ENCODE peak calls at places on chromosomes 13 and 19, in five cellular contexts. M is GM12878, W is HepG2, X is WTC11, S is K562. D is an unnamed sample.

GRCh38 chr13:110929104-110929777 is 14.4 kb upstream of the ANKRD10 start:
- DNase-seq in M (no peak), W (no peak), X (no peak), S (no peak), D (no peak)

GRCh38 chr13:110346661-110347067 is 39.6 kb downstream of the COL4A2 start:
- DNase-seq in M (no peak), W (no peak), X (no peak), S (no peak), D (no peak)

GRCh38 chr13:51004111-51004865 is 94.7 kb downstream of the RNASEH2B start:
- DNase-seq in M (no peak), W (no peak), X (no peak), S (no peak), D (no peak)

GRCh38 chr19:17807731-17808316 is 12.9 kb downstream of the B3GNT3 start:
- DNase-seq in M (no peak), W (no peak), X (no peak), S (no peak), D (no peak)

GRCh38 chr19:4654437-4655361 is 15.4 kb downstream of the TNFAIP8L1 start:
- DNase-seq in M (no peak), W (peak), X (no peak), S (peak), D (no peak)

GRCh38 chr13:95784161-95784880 is 107.4 kb downstream of the DNAJC3 start:
- DNase-seq in M (no peak), W (peak), X (no peak), S (no peak), D (peak)

GRCh38 chr13:48304132-48304876 is 753 bp downstream of the RB1 start:
- DNase-seq in M (peak), W (peak), X (peak), S (no peak), D (peak)

GRCh38 chr13:59112375-59112774 is 1051.4 kb downstream of the DIAPH3 start:
- DNase-seq in M (no peak), W (no peak), X (no peak), S (no peak), D (no peak)

GRCh38 chr19:37932985-37933953 is 26.3 kb downstream of the SIPA1L3 start:
- DNase-seq in M (no peak), W (peak), X (peak), S (no peak), D (peak)

GRCh38 chr13:84645196-84646071 is 763.2 kb upstream of the SLITRK1 start:
- DNase-seq in M (no peak), W (no peak), X (no peak), S (no peak), D (no peak)

GRCh38 chr13:79973533-79973963 is 367.4 kb downstream of the SPRY2 start:
- DNase-seq in M (no peak), W (no peak), X (no peak), S (peak), D (no peak)

GRCh38 chr19:50490411-50490811 is 13.8 kb upstream of the GARIN5A start:
- DNase-seq in M (no peak), W (no peak), X (no peak), S (no peak), D (no peak)

GRCh38 chr19:50489461-50490011 is 12.9 kb upstream of the GARIN5A start:
- DNase-seq in M (no peak), W (no peak), X (no peak), S (no peak), D (no peak)

GRCh38 chr19:50492303-50493052 is 15.8 kb upstream of the GARIN5A start:
- DNase-seq in M (no peak), W (no peak), X (no peak), S (peak), D (peak)

GRCh38 chr19:50493171-50493570 is 16.5 kb upstream of the GARIN5A start:
- DNase-seq in M (no peak), W (no peak), X (no peak), S (no peak), D (no peak)

DNA sequence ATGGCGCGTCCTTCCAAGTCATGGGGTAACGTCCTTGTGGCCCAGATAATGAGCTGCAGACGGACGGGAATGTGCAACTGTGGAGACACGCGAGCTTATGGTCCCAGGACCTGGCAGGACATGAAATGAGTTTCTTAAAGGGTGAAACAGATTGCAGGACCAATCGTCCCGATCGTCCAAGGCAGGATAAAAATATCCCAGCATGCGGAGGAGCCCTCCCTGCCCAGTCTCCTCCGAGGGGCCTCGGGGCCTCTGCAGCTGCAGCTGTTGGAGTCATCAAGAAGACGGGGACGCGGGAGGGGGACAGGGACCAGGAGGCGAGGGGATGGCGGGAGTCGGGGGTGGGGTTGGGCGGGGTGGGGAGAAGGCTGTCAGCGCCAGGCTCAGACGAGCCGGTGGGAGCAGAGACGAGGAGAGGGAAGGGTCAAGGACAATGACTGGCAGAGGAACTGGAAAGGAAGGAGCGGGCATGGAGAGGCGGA is 14.4 kb upstream of the GARIN5A start:
- DNase-seq in M (no peak), W (no peak), X (no peak), S (no peak), D (no peak)
- TF ChIP-seq ESRRA in M (no peak), W (no peak), X (no peak), S (no peak), D (no peak)

DNA sequence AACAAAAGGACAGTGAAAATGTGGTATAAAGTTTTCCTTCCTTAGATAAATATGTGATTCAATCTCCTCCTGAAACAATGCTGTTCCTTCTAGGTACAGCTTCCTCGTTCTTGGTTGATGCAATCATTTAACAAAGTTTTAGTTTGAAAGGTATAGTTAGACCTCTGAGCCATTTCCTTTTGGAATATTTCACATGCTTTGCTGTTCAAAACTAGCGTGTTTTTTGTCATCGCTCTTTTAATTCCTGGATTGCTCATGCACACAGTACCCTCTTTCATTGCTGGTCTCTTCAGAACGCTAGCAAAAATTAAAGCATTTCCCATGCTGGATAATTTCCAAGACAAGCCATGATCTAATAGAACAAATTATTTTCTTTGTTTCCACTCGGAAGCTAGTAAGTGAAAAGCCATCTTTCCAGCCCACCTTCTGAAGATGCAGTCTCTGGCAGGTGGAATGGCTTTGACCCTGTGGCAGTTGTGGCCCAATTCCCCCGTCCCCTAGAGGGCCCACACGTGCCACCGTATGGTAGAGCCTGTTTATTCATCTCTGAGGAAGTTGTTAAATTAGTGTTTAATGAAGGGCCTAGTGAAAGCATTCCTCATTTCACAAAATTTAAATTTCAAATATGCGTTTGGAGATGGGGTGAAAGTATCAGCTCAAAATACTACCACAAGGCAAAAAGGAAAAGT is 1040.6 kb upstream of the SLC10A2 start:
- DNase-seq in M (no peak), W (no peak), X (peak), S (no peak), D (no peak)
- TF ChIP-seq ESRRA in M (no peak), W (no peak), X (no peak), S (no peak), D (no peak)

GRCh38 chr13:22931576-22931975 is 249.2 kb upstream of the SGCG start:
- DNase-seq in M (no peak), W (no peak), X (no peak), S (no peak), D (no peak)
- TF ChIP-seq ESRRA in M (no peak), W (no peak), X (no peak), S (no peak), D (no peak)

GRCh38 chr13:100694722-100695644 is 20.4 kb upstream of the TMTC4 start:
- DNase-seq in M (no peak), W (peak), X (peak), S (peak), D (peak)
- TF ChIP-seq ESRRA in M (no peak), W (no peak), X (no peak), S (peak), D (no peak)

GRCh38 chr13:25871389-25872125 is 180.3 kb downstream of the SHISA2 start:
- DNase-seq in M (no peak), W (no peak), X (no peak), S (no peak), D (no peak)
- TF ChIP-seq ESRRA in M (no peak), W (no peak), X (no peak), S (no peak), D (no peak)

DNA sequence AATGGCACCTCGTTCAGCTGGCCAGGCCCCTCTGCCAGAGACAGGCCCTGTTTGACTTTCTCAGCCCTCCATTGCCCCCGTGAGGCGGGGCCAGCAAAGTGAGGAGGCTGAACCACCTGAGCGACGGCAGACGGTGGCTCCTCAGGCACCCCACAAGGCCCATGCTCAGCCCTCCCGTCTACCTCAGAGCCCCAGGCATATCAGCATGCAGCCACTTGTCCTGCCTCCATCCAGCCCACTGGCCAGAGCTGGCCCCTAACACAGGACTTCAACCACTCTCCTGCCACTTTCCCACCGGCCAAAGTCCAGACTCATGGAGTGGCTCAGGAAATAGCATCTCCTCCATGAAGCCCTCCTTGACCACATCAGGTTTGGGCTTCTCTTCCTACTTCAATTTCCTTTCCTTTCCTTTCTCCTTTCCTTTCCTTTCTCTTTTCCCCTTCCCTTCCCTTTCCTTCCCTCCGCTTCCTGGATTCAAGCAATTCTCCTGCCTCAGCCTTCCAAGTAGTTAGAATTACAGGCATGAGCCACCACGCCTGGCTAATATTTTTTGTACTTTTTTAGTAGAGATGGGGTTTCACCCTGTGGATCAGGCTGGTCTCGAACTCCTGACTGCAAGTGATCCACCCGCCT is 9.3 kb downstream of the SLC7A10 start:
- DNase-seq in M (no peak), W (no peak), X (peak), S (no peak), D (no peak)
- TF ChIP-seq ESRRA in M (no peak), W (no peak), X (no peak), S (no peak), D (no peak)

GRCh38 chr19:34253711-34254551 is 423 bp upstream of the GARRE1 start:
- DNase-seq in M (no peak), W (peak), X (peak), S (no peak), D (no peak)
- TF ChIP-seq ESRRA in M (no peak), W (no peak), X (no peak), S (no peak), D (no peak)

GRCh38 chr19:50368649-50369570 is 3.5 kb upstream of the NAPSA start:
- DNase-seq in M (peak), W (peak), X (peak), S (peak), D (peak)
- TF ChIP-seq ESRRA in M (no peak), W (no peak), X (peak), S (peak), D (no peak)

GRCh38 chr13:106498158-106498557 is 37.3 kb downstream of the EFNB2 start:
- DNase-seq in M (no peak), W (no peak), X (no peak), S (no peak), D (no peak)

GRCh38 chr13:106498571-106498970 is 36.9 kb downstream of the EFNB2 start:
- DNase-seq in M (no peak), W (no peak), X (no peak), S (no peak), D (no peak)

GRCh38 chr13:106499113-106499512 is 36.3 kb downstream of the EFNB2 start:
- DNase-seq in M (no peak), W (no peak), X (no peak), S (no peak), D (no peak)

GRCh38 chr13:106499905-106500304 is 35.6 kb downstream of the EFNB2 start:
- DNase-seq in M (peak), W (no peak), X (no peak), S (no peak), D (no peak)

GRCh38 chr13:106500450-106500849 is 35.0 kb downstream of the EFNB2 start:
- DNase-seq in M (no peak), W (no peak), X (no peak), S (no peak), D (no peak)
- TF ChIP-seq ESRRA in M (no peak), W (no peak), X (no peak), S (no peak), D (no peak)